ENCODE peak calls at places on chromosomes 5 and 9, in eight cellular contexts. E, S, B, O, M, W, G and T are unnamed samples.

GRCh38 chr9:9061599-9061998 is 1262.0 kb upstream of the DMAC1 start:
- DNase-seq in E (no peak), S (no peak), B (no peak), O (no peak), M (no peak), W (no peak), G (no peak), T (no peak)

GRCh38 chr5:89117131-89117644 is 234.2 kb upstream of the MEF2C start:
- DNase-seq in E (no peak), S (peak; percentile 51), B (no peak), O (no peak), M (peak; percentile 57), W (no peak), G (no peak), T (no peak)

GRCh38 chr5:107567901-107568671 is 102.7 kb downstream of the EFNA5 start:
- DNase-seq in E (no peak), S (peak; percentile 85), B (no peak), O (no peak), M (no peak), W (no peak), G (no peak), T (no peak)

GRCh38 chr5:84403773-84404172 is 19.1 kb upstream of the EDIL3 start:
- DNase-seq in E (no peak), S (peak; percentile 97), B (no peak), O (no peak), M (no peak), W (peak; percentile 97), G (no peak), T (no peak)

GRCh38 chr5:101418735-101419134 is 515.7 kb upstream of the ST8SIA4 start:
- DNase-seq in E (no peak), S (no peak), B (no peak), O (no peak), M (no peak), W (no peak), G (no peak), T (no peak)

GRCh38 chr5:61048534-61048933 is 103.5 kb downstream of the NDUFAF2 start:
- DNase-seq in E (no peak), S (peak; percentile 93), B (no peak), O (no peak), M (no peak), W (peak; percentile 92), G (no peak), T (no peak)

GRCh38 chr5:53994148-53994547 is 316.2 kb downstream of the ARL15 start:
- DNase-seq in E (no peak), S (peak; percentile 71), B (no peak), O (no peak), M (no peak), W (peak; percentile 80), G (no peak), T (no peak)

GRCh38 chr5:149062371-149063016 is 368 bp downstream of the SH3TC2 start:
- DNase-seq in E (no peak), S (peak; percentile 97), B (no peak), O (peak; percentile 71), M (peak; percentile 45), W (peak; percentile 88), G (no peak), T (no peak)

GRCh38 chr5:130164966-130165365 is 260.7 kb downstream of the CHSY3 start:
- DNase-seq in E (no peak), S (peak; percentile 20), B (no peak), O (no peak), M (no peak), W (no peak), G (no peak), T (no peak)

GRCh38 chr5:115321309-115321708 is 24.9 kb upstream of the CCDC112 start:
- DNase-seq in E (no peak), S (peak; percentile 73), B (no peak), O (no peak), M (no peak), W (peak; percentile 23), G (no peak), T (no peak)

GRCh38 chr9:117715411-117715989 is 11.3 kb downstream of the TLR4 start:
- DNase-seq in E (no peak), S (no peak), B (no peak), O (no peak), M (no peak), W (no peak), G (no peak), T (no peak)

GRCh38 chr5:68187268-68188055 is 28.1 kb upstream of the PIK3R1 start:
- DNase-seq in E (peak; percentile 20), S (no peak), B (no peak), O (peak; percentile 7), M (no peak), W (peak; percentile 22), G (no peak), T (peak; percentile 12)

GRCh38 chr5:169202969-169203368 is 98.0 kb downstream of the SLIT3 start:
- DNase-seq in E (no peak), S (no peak), B (no peak), O (no peak), M (no peak), W (no peak), G (no peak), T (no peak)

GRCh38 chr9:13857521-13857920 is 456.4 kb downstream of the NFIB start:
- DNase-seq in E (no peak), S (peak; percentile 65), B (no peak), O (no peak), M (no peak), W (peak; percentile 61), G (no peak), T (no peak)

GRCh38 chr5:117204926-117205869 is 630.6 kb upstream of the SEMA6A start:
- DNase-seq in E (no peak), S (no peak), B (no peak), O (no peak), M (no peak), W (no peak), G (no peak), T (no peak)

GRCh38 chr5:142003266-142003800 is 9.5 kb downstream of the GNPDA1 start:
- DNase-seq in E (no peak), S (peak; percentile 54), B (no peak), O (no peak), M (no peak), W (no peak), G (no peak), T (no peak)

GRCh38 chr5:159409801-159410200 is 79.5 kb upstream of the IL12B start:
- DNase-seq in E (no peak), S (no peak), B (no peak), O (no peak), M (no peak), W (no peak), G (no peak), T (no peak)

GRCh38 chr5:97543158-97543557 is 360.1 kb upstream of the RIOK2 start:
- DNase-seq in E (no peak), S (no peak), B (no peak), O (no peak), M (no peak), W (no peak), G (no peak), T (no peak)

GRCh38 chr9:131100445-131100844 is 4.1 kb downstream of the AIF1L start:
- DNase-seq in E (no peak), S (no peak), B (no peak), O (no peak), M (no peak), W (no peak), G (no peak), T (no peak)

GRCh38 chr5:26690511-26690910 is 347.9 kb downstream of the CDH9 start:
- DNase-seq in E (no peak), S (no peak), B (no peak), O (no peak), M (no peak), W (no peak), G (no peak), T (no peak)

GRCh38 chr9:31542384-31543055 is 841.9 kb upstream of the ACO1 start:
- DNase-seq in E (no peak), S (peak; percentile 92), B (peak; percentile 39), O (no peak), M (peak; percentile 13), W (peak; percentile 4), G (no peak), T (no peak)
- TF ChIP-seq CTCF in E (no peak), S (peak; percentile 66), B (peak; percentile 37), O (no peak), M (peak; percentile 23), W (no peak), G (no peak), T (peak; percentile 50)

GRCh38 chr9:127455299-127455992 is 4.1 kb downstream of the LRSAM1 start:
- DNase-seq in E (no peak), S (no peak), B (no peak), O (no peak), M (peak; percentile 47), W (no peak), G (no peak), T (no peak)
- TF ChIP-seq CTCF in E (no peak), S (peak; percentile 77), B (peak; percentile 43), O (peak; percentile 39), M (peak; percentile 26), W (peak; percentile 18), G (no peak), T (no peak)

DNA sequence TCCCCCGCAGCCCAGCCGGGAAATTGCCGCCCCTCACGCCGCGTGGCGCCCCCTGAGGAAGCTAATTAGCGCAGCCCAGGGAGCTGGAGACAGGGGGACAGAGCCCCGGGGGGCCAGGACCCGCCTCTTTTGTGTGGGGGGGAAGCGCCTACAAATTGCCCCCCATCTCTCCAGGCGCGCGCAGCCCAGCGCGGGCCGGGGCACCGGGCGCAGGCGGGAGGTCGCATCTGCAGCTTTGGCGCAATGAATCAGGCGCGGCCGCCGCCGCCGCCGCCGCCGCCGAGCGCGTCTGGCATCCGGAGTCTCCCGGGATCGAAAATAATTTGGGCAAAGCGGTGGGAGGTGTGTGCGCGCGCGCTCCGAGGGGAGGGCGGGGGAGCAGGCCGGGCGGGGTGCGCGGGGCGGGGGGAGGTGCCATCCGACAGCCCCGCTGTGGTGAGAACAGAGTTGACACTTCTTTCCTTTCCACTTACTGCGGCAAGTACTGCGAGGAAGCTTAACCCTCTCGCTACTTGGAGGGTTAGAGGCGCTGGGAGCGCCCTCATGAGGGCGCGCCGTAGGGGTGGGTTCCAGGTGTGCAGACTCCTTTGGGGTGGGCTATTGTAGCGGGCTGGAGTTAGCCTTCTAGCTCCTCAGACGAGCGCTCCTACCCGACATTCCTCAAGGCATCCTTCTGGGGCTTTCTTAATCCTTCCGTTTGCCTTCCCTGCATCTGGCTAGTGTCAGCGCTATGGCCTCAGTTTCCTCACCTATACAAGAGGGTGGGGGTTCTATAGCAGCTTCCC is 63.1 kb downstream of the CXXC5 start:
- DNase-seq in E (no peak), S (no peak), B (peak; percentile 66), O (no peak), M (peak; percentile 44), W (peak; percentile 28), G (peak; percentile 32), T (no peak)
- TF ChIP-seq CTCF in E (peak; percentile 7), S (peak; percentile 10), B (peak; percentile 25), O (no peak), M (no peak), W (peak; percentile 27), G (no peak), T (peak; percentile 19)

GRCh38 chr9:76756273-76756650 is 8.0 kb upstream of the PCA3 start:
- DNase-seq in E (no peak), S (no peak), B (peak; percentile 22), O (no peak), M (peak; percentile 31), W (peak; percentile 41), G (no peak), T (no peak)
- TF ChIP-seq CTCF in E (no peak), S (no peak), B (no peak), O (peak; percentile 14), M (no peak), W (peak; percentile 43), G (no peak), T (peak; percentile 17)

GRCh38 chr9:88871669-88872068 is 119.6 kb upstream of the S1PR3 start:
- DNase-seq in E (no peak), S (no peak), B (no peak), O (no peak), M (no peak), W (no peak), G (no peak), T (no peak)
- TF ChIP-seq CTCF in E (no peak), S (no peak), B (no peak), O (no peak), M (no peak), W (no peak), G (no peak), T (no peak)